ENCODE peak calls at places on chromosomes 7 and 10, in seven cellular contexts. I is astrocyte of the cerebellum, M is ureter, G is choroid plexus epithelial cell, H is left ventricle myocardium inferior, N is ovary, K is mammary epithelial cell. Y is an unnamed sample.
A peak's percentile ranks its signal among the peaks of the same experiment; 100 is the strongest.

GRCh38 chr7:151252961-151253691 is 4.6 kb upstream of the SMARCD3 start:
- DNase-seq in I (no peak), M (no peak), G (no peak), H (no peak), N (no peak), K (no peak), Y (no peak)

GRCh38 chr7:5428470-5429252 is 5.0 kb upstream of the TNRC18 start:
- DNase-seq in I (peak; percentile 73), M (peak; percentile 82), G (peak; percentile 91), H (peak; percentile 74), N (peak; percentile 77), K (peak; percentile 73), Y (peak; percentile 96)

GRCh38 chr7:106222545-106222944 is 62.2 kb downstream of the NAMPT start:
- DNase-seq in I (no peak), M (no peak), G (no peak), H (no peak), N (no peak), K (no peak), Y (no peak)

GRCh38 chr10:86376403-86376802 is 9.8 kb upstream of the GRID1 start:
- DNase-seq in I (no peak), M (peak; percentile 33), G (no peak), H (no peak), N (no peak), K (no peak), Y (no peak)

GRCh38 chr10:124596914-124597676 is 135.5 kb downstream of the LHPP start:
- DNase-seq in I (no peak), M (no peak), G (no peak), H (no peak), N (peak; percentile 11), K (no peak), Y (no peak)

GRCh38 chr7:40833541-40834234 is 698.9 kb downstream of the SUGCT start:
- DNase-seq in I (no peak), M (no peak), G (peak; percentile 68), H (no peak), N (no peak), K (no peak), Y (no peak)

GRCh38 chr7:105594034-105594433 is 12.7 kb upstream of the EFCAB10 start:
- DNase-seq in I (no peak), M (no peak), G (no peak), H (no peak), N (no peak), K (no peak), Y (no peak)

GRCh38 chr7:38232475-38233366 is 40.7 kb downstream of the TARP start:
- DNase-seq in I (peak; percentile 82), M (peak; percentile 49), G (peak; percentile 51), H (no peak), N (no peak), K (no peak), Y (no peak)

GRCh38 chr7:127911968-127912511 is 119.2 kb downstream of the LRRC4 start:
- DNase-seq in I (no peak), M (no peak), G (no peak), H (no peak), N (no peak), K (no peak), Y (no peak)

GRCh38 chr10:13331641-13332040 is 16.5 kb downstream of the SEPHS1 start:
- DNase-seq in I (no peak), M (no peak), G (peak; percentile 51), H (no peak), N (no peak), K (no peak), Y (no peak)

GRCh38 chr7:152419473-152420429 is 16.1 kb downstream of the KMT2C start:
- DNase-seq in I (no peak), M (no peak), G (no peak), H (no peak), N (no peak), K (no peak), Y (no peak)

GRCh38 chr10:121823993-121824463 is 103.8 kb downstream of the ATE1 start:
- DNase-seq in I (peak; percentile 11), M (no peak), G (peak; percentile 81), H (no peak), N (no peak), K (peak; percentile 21), Y (no peak)

GRCh38 chr7:106635411-106635810 is 25.5 kb downstream of the CCDC71L start:
- DNase-seq in I (no peak), M (no peak), G (no peak), H (no peak), N (no peak), K (no peak), Y (no peak)

GRCh38 chr10:113414481-113414990 is 138.3 kb upstream of the HABP2 start:
- DNase-seq in I (no peak), M (no peak), G (no peak), H (no peak), N (no peak), K (no peak), Y (no peak)

GRCh38 chr7:12111461-12112405 is 99.4 kb upstream of the TMEM106B start:
- DNase-seq in I (no peak), M (peak; percentile 76), G (peak; percentile 14), H (no peak), N (peak; percentile 76), K (no peak), Y (no peak)

GRCh38 chr10:14782691-14783363 is 8.1 kb upstream of the FAM107B start:
- DNase-seq in I (no peak), M (no peak), G (no peak), H (no peak), N (no peak), K (peak; percentile 35), Y (peak; percentile 87)

GRCh38 chr7:154195266-154195665 is 143.1 kb downstream of the DPP6 start:
- DNase-seq in I (no peak), M (no peak), G (no peak), H (no peak), N (no peak), K (no peak), Y (no peak)

Y was measured in esophagus muscularis mucosa.